ENCODE peak calls at places on chromosomes 12 and 14, in four cellular contexts. N is small intestine, C is NCI-H1694 treated with DMSO at 0.1 percent for 48 hours, D is SIG-M5. J is an unnamed sample.

GRCh38 chr12:54374555-54375257 is 9.8 kb downstream of the ZNF385A start:
- DNase-seq in D (no peak), N (no peak), C (no peak), J (no peak)

GRCh38 chr12:10501031-10501430 is 4.7 kb upstream of the EIF2S3B start:
- DNase-seq in N (no peak), C (no peak), D (no peak), J (peak)

GRCh38 chr12:7221486-7221885 is 32.0 kb downstream of the PEX5 start:
- DNase-seq in D (no peak), C (no peak), N (no peak), J (no peak)

GRCh38 chr12:116670859-116671258 is 67.0 kb downstream of the SPRING1 start:
- DNase-seq in C (no peak), N (no peak), D (no peak), J (no peak)

GRCh38 chr12:48819986-48820385 is 1.7 kb downstream of the CACNB3 start:
- DNase-seq in C (no peak), D (no peak), N (no peak), J (no peak)

GRCh38 chr12:4978737-4979136 is 64.9 kb upstream of the KCNA5 start:
- DNase-seq in D (no peak), C (peak), N (no peak), J (no peak)

GRCh38 chr12:65389436-65389835 is 111.0 kb downstream of the MSRB3 start:
- DNase-seq in D (no peak), C (no peak), N (no peak), J (no peak)

GRCh38 chr14:23654231-23654630 is 18.1 kb downstream of the DHRS2 start:
- DNase-seq in D (no peak), N (no peak), C (no peak), J (no peak)

GRCh38 chr14:95156765-95157194 is 549 bp downstream of the DICER1 start:
- DNase-seq in D (no peak), C (no peak), N (peak), J (peak)

GRCh38 chr12:42104087-42104486 is 40.6 kb downstream of the GXYLT1 start:
- DNase-seq in D (no peak), C (no peak), N (no peak), J (no peak)

GRCh38 chr12:14260011-14260993 is 105.2 kb upstream of the ATF7IP start:
- DNase-seq in C (no peak), N (peak), D (no peak), J (no peak)

GRCh38 chr14:106586098-106586704 is 1059.8 kb downstream of the TMEM121 start:
- DNase-seq in N (peak), C (no peak), D (no peak), J (peak)

GRCh38 chr12:127829974-127830543 is 436.9 kb upstream of the TMEM132C start:
- DNase-seq in D (no peak), N (no peak), C (no peak), J (no peak)

GRCh38 chr12:106345739-106346138 is 11.8 kb upstream of the POLR3B start:
- DNase-seq in D (no peak), C (peak), N (peak), J (peak)

GRCh38 chr12:51217133-51217967 is 512 bp downstream of the POU6F1 start:
- DNase-seq in N (peak), C (no peak), D (no peak), J (peak)

J was measured in GM12865.